ENCODE peak calls at places on chromosomes 6 and 20, in eight cellular contexts. O, H, G, A, X, Q, B and E are unnamed samples.

GRCh38 chr20:21615617-21616080 is 89.8 kb upstream of the PAX1 start:
- DNase-seq in O (peak), Q (no peak), X (peak), B (peak), H (peak), A (peak), G (peak), E (no peak)

GRCh38 chr20:2820896-2821869 is 5.0 kb downstream of the TMEM239 start:
- DNase-seq in X (no peak), G (no peak), B (no peak), A (peak), Q (no peak), H (no peak), O (no peak), E (peak)

GRCh38 chr6:132675002-132675401 is 16.0 kb upstream of the TAAR1 start:
- DNase-seq in X (no peak), Q (no peak), O (no peak), G (no peak), B (no peak), H (no peak), A (no peak), E (no peak)

GRCh38 chr20:51204051-51204450 is 181.1 kb upstream of the KCNG1 start:
- DNase-seq in H (no peak), O (no peak), A (no peak), G (no peak), X (no peak), B (no peak), Q (no peak), E (no peak)

GRCh38 chr20:19757487-19757972 is 528 bp upstream of the RIN2 start:
- DNase-seq in X (peak), A (peak), G (no peak), Q (peak), H (no peak), O (no peak), B (no peak), E (peak)

GRCh38 chr6:34292954-34293353 is 44.1 kb upstream of the SMIM29 start:
- DNase-seq in G (no peak), B (no peak), X (no peak), A (no peak), Q (no peak), O (no peak), H (no peak), E (no peak)

GRCh38 chr6:21200056-21200870 is 393.3 kb upstream of the SOX4 start:
- DNase-seq in H (no peak), X (no peak), A (no peak), Q (no peak), O (no peak), B (no peak), G (no peak), E (no peak)

GRCh38 chr20:44491635-44492395 is 16.1 kb downstream of the TTPAL start:
- DNase-seq in G (peak), O (no peak), A (no peak), X (no peak), Q (no peak), H (no peak), B (no peak), E (no peak)

GRCh38 chr6:50978631-50979030 is 160.0 kb downstream of the TFAP2B start:
- DNase-seq in H (no peak), G (no peak), X (no peak), A (no peak), B (no peak), O (no peak), Q (no peak), E (no peak)

GRCh38 chr6:142014515-142014914 is 118.2 kb upstream of the GJE1 start:
- DNase-seq in O (no peak), X (no peak), Q (no peak), H (no peak), A (no peak), G (peak), B (no peak), E (no peak)

GRCh38 chr6:135568366-135568765 is 70.8 kb upstream of the AHI1 start:
- DNase-seq in G (no peak), B (peak), X (peak), A (no peak), Q (peak), O (peak), H (peak), E (no peak)

GRCh38 chr20:25270829-25271251 is 23.0 kb downstream of the PYGB start:
- DNase-seq in B (no peak), A (peak), O (no peak), H (no peak), Q (no peak), G (no peak), X (no peak), E (no peak)

DNA sequence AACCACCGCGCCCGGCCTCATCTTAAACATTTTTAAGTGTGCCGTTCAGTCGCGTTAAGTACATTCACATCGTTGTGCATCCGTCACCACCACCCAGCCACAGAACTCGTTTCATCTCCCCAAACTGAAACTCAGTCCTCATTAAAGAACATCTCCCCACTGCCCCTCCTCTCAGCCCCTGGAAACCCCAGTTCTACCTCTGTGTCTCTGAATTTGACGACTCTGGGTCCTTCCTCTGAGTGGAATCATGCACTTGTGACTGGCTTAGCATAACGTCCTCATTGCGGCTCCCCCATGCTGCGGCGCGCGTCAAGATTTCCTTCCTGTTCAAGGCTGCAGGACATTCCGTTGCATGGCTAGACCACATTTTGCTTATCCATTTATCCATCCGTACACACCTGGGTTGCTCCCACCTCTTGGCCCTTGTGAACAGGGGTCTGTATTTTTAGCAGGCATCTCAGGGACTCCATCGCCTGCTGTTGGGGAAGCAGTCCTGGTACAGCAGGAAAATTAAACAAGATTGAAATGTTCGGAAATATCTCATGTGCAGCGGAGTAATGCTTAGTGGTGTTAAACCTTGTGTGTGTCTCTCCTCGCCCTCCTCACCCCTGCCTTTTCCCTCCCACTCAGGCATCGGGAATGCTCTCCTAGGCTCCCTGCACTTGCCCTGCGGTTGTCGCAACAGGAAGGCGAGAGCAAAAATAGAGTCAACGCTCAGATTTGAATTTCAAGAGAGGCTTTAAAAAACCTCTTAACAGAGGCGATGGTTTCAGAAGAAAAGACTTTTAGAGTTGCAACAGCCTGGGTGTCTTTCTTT is 127.9 kb downstream of the PXDC1 start:
- DNase-seq in Q (no peak), X (no peak), G (no peak), O (no peak), B (peak), H (no peak), A (no peak), E (peak)
- H3K27ac ChIP-seq in Q (no peak), X (no peak), G (no peak), O (no peak), B (no peak), H (no peak), A (no peak), E (no peak)

GRCh38 chr20:32111763-32112162 is 2.2 kb downstream of the TM9SF4 start:
- DNase-seq in H (no peak), B (no peak), X (peak), O (no peak), Q (no peak), A (no peak), G (no peak), E (no peak)
- H3K27ac ChIP-seq in H (no peak), B (no peak), X (peak), O (no peak), Q (no peak), A (no peak), G (no peak), E (peak)

GRCh38 chr20:9574182-9574581 is 59.8 kb downstream of the LAMP5 start:
- DNase-seq in H (no peak), B (no peak), Q (no peak), O (no peak), A (no peak), X (no peak), G (no peak), E (no peak)
- H3K27ac ChIP-seq in H (no peak), B (no peak), Q (no peak), O (no peak), A (no peak), X (no peak), G (no peak), E (no peak)

GRCh38 chr6:111382476-111383294 is 100.3 kb downstream of the REV3L start:
- DNase-seq in X (no peak), O (no peak), Q (no peak), A (peak), H (no peak), B (no peak), G (no peak), E (no peak)

GRCh38 chr6:111381126-111381525 is 101.9 kb downstream of the REV3L start:
- DNase-seq in B (no peak), X (no peak), H (no peak), A (no peak), O (no peak), Q (no peak), G (no peak), E (no peak)

GRCh38 chr6:111379831-111380230 is 103.2 kb downstream of the REV3L start:
- DNase-seq in O (no peak), G (no peak), Q (no peak), H (no peak), B (no peak), X (no peak), A (no peak), E (no peak)

GRCh38 chr6:111379302-111379701 is 103.7 kb downstream of the REV3L start:
- DNase-seq in O (no peak), Q (no peak), H (no peak), B (no peak), X (no peak), A (no peak), G (peak), E (no peak)

DNA sequence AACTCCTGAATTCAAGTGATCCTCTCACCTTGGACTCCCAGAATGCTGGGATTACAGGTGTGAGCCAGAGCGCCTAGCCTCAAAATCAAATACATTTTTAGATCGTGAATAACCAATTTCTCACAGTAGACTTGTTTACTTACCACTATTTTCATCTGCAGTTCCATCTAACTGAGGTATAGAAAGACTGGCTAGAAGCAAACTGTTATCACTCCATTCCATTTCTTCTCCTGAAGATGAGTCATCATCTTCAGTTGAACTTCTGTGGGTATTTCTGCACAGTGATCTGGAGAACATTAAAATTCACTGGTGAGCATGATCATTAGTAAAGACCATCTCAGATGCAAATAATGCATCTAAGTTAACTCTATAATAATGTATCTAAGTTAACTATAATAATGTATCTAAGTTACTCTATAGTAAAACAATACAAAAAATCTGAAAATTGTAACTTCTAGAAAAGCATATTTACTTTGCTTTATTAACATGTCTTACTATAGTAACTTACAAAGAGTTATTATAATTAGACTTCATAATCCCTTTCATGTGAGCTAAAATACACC is 105.4 kb downstream of the REV3L start:
- DNase-seq in A (no peak), G (no peak), H (no peak), B (no peak), X (no peak), Q (no peak), O (no peak), E (no peak)
- H3K27ac ChIP-seq in A (no peak), G (no peak), H (no peak), B (no peak), X (no peak), Q (no peak), O (no peak), E (no peak)

GRCh38 chr6:72948153-72948552 is 277.1 kb downstream of the KHDC1L start:
- DNase-seq in X (no peak), A (no peak), G (no peak), O (no peak), B (no peak), H (no peak), Q (no peak), E (no peak)

GRCh38 chr6:72947534-72947933 is 277.8 kb downstream of the KHDC1L start:
- DNase-seq in Q (no peak), O (no peak), G (no peak), H (no peak), A (no peak), X (no peak), B (no peak), E (no peak)

GRCh38 chr6:72946766-72947165 is 278.5 kb downstream of the KHDC1L start:
- DNase-seq in B (no peak), A (no peak), G (no peak), Q (no peak), X (no peak), H (no peak), O (no peak), E (no peak)

GRCh38 chr6:72952808-72953630 is 272.3 kb downstream of the KHDC1L start:
- DNase-seq in A (no peak), H (no peak), B (no peak), X (no peak), Q (no peak), G (no peak), O (no peak), E (no peak)

GRCh38 chr6:72950114-72950860 is 275.0 kb downstream of the KHDC1L start:
- DNase-seq in H (no peak), X (no peak), G (peak), A (no peak), B (no peak), Q (no peak), O (no peak), E (no peak)
- H3K27ac ChIP-seq in H (no peak), X (no peak), G (no peak), A (no peak), B (no peak), Q (no peak), O (no peak), E (no peak)

DNA sequence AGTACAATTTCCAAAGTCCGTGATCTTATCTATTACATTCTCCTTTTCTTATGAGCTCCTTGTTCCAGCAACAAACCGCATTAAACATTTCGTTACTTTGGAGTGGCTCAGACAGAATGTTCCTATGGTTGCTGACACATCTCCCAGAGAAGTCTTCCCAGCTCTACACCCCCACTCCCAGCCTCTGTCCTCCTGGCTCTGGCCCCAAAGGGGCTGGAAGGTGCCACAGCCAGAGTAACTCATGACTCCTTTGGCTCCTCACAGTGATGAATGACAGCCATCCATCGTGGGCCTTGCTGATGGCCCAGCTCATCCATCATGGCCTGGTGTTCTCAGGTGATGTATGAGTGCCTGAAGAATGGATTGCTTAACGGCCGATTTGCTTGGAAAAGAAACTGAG is 203.0 kb downstream of the DHX35 start:
- DNase-seq in B (no peak), Q (no peak), G (no peak), H (no peak), X (no peak), O (no peak), A (no peak), E (no peak)
- H3K27ac ChIP-seq in B (no peak), Q (no peak), G (no peak), H (no peak), X (no peak), O (no peak), A (no peak), E (no peak)

DNA sequence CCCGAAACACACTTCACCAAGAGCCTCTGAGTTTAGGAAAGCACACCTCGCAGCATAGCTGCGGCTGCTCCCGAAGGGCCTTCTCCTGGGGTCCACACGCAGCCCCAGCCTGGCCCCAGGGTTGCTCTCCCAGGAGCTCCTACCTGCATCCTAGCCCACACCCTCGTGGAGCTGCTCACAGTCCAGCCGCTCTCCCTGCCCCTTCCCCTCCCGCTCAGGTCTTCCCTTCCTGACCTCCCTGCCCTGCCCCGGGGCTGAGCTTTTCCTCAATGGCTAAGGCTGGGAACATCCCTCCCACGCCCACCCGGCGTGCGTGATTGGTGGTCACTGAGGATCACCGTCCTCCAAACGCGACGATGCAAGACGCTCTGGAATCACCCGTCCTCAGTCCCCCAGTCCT is 205.8 kb downstream of the FNDC1 start:
- DNase-seq in O (no peak), Q (no peak), H (no peak), G (no peak), B (no peak), X (no peak), A (no peak), E (no peak)
- H3K27ac ChIP-seq in O (no peak), Q (no peak), H (no peak), G (no peak), B (no peak), X (no peak), A (no peak), E (no peak)

GRCh38 chr20:33569290-33570094 is 79.6 kb downstream of the CBFA2T2 start:
- DNase-seq in G (no peak), O (no peak), Q (no peak), A (no peak), H (no peak), B (no peak), X (no peak), E (no peak)
- H3K27ac ChIP-seq in G (no peak), O (no peak), Q (no peak), A (no peak), H (no peak), B (no peak), X (no peak), E (peak)

GRCh38 chr6:84193140-84193708 is 34.2 kb downstream of the CEP162 start:
- DNase-seq in B (no peak), H (no peak), Q (no peak), G (peak), O (no peak), A (no peak), X (no peak), E (no peak)
- H3K27ac ChIP-seq in B (no peak), H (no peak), Q (no peak), G (no peak), O (no peak), A (no peak), X (no peak), E (no peak)

DNA sequence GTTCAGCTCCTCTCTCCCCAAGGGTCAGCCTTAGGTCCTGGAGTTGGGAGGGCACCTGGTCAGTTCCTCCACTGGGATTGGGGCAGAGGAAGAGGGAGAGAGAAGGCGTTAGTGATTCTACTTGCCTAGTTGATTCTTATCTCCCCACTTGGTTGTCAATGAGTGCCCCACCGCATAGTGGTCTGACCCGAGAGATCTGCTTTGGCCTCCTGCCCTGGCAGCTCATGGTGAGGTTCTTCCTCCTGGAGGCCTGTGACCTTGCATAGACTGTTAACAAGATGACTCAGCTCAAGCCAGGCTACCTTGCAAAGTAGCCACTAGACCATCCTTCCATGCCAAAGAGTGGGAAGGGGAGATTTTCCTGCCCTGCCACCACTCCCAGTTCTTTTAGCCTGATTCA is 160.6 kb downstream of the TMEM200A start:
- DNase-seq in Q (no peak), H (no peak), A (no peak), X (no peak), O (no peak), B (no peak), G (no peak), E (no peak)
- H3K27ac ChIP-seq in Q (no peak), H (no peak), A (no peak), X (no peak), O (no peak), B (no peak), G (no peak), E (no peak)